ENCODE peak calls at places on chromosome 18, in four cellular contexts. One of them, this sample, is unnamed.

GRCh38 chr18:57738078-57738477 is 65.0 kb downstream of the ATP8B1 start:
- DNase-seq in K562: no peak
- DNase-seq in GM12878: no peak
- DNase-seq in HL-60: no peak
- DNase-seq in this sample: no peak

GRCh38 chr18:23183356-23184150 is 48.3 kb downstream of the CABLES1 start:
- DNase-seq in K562: no peak
- DNase-seq in GM12878: no peak
- DNase-seq in HL-60: no peak
- DNase-seq in this sample: no peak

GRCh38 chr18:35284846-35285245 is 5.2 kb downstream of the ZSCAN30 start:
- DNase-seq in K562: no peak
- DNase-seq in GM12878: no peak
- DNase-seq in HL-60: no peak
- DNase-seq in this sample: no peak

GRCh38 chr18:54957295-54957694 is 2.0 kb downstream of the CCDC68 start:
- DNase-seq in K562: no peak
- DNase-seq in GM12878: no peak
- DNase-seq in HL-60: no peak
- DNase-seq in this sample: no peak

GRCh38 chr18:10518595-10519273 is 7.1 kb upstream of the NAPG start:
- DNase-seq in K562: peak
- DNase-seq in GM12878: no peak
- DNase-seq in HL-60: peak
- DNase-seq in this sample: no peak

GRCh38 chr18:36620801-36621200 is 208.0 kb downstream of the TPGS2 start:
- DNase-seq in K562: no peak
- DNase-seq in GM12878: no peak
- DNase-seq in HL-60: no peak
- DNase-seq in this sample: no peak

GRCh38 chr18:34857310-34857709 is 147.2 kb downstream of the DTNA start:
- DNase-seq in K562: no peak
- DNase-seq in GM12878: no peak
- DNase-seq in HL-60: no peak
- DNase-seq in this sample: no peak

GRCh38 chr18:11948852-11949523 is 32.3 kb upstream of the IMPA2 start:
- DNase-seq in K562: no peak
- DNase-seq in GM12878: no peak
- DNase-seq in HL-60: no peak
- DNase-seq in this sample: no peak

GRCh38 chr18:53991202-53991601 is 233.3 kb downstream of the MBD2 start:
- DNase-seq in K562: no peak
- DNase-seq in GM12878: no peak
- DNase-seq in HL-60: no peak
- DNase-seq in this sample: no peak

GRCh38 chr18:9428301-9428706 is 47.0 kb upstream of the RALBP1 start:
- DNase-seq in K562: no peak
- DNase-seq in GM12878: no peak
- DNase-seq in HL-60: no peak
- DNase-seq in this sample: no peak

GRCh38 chr18:76449110-76449453 is 46.0 kb downstream of the ZNF516 start:
- DNase-seq in K562: no peak
- DNase-seq in GM12878: no peak
- DNase-seq in HL-60: no peak
- DNase-seq in this sample: no peak

GRCh38 chr18:33051397-33051796 is 278.6 kb upstream of the KLHL14 start:
- DNase-seq in K562: no peak
- DNase-seq in GM12878: no peak
- DNase-seq in HL-60: no peak
- DNase-seq in this sample: no peak

GRCh38 chr18:23354625-23355024 is 98.5 kb upstream of the RIOK3 start:
- DNase-seq in K562: peak
- DNase-seq in GM12878: no peak
- DNase-seq in HL-60: no peak
- DNase-seq in this sample: no peak

GRCh38 chr18:49846263-49846662 is 32.9 kb upstream of the ACAA2 start:
- DNase-seq in K562: no peak
- DNase-seq in GM12878: no peak
- DNase-seq in HL-60: no peak
- DNase-seq in this sample: no peak

GRCh38 chr18:47411159-47411558 is 159.7 kb upstream of the SKOR2 start:
- DNase-seq in K562: no peak
- DNase-seq in GM12878: no peak
- DNase-seq in HL-60: no peak
- DNase-seq in this sample: no peak

GRCh38 chr18:58788971-58789797 is 75.5 kb upstream of the ZNF532 start:
- DNase-seq in K562: no peak
- DNase-seq in GM12878: no peak
- DNase-seq in HL-60: no peak
- DNase-seq in this sample: no peak

GRCh38 chr18:3121256-3121655 is 98.5 kb downstream of the MYOM1 start:
- DNase-seq in K562: no peak
- DNase-seq in GM12878: no peak
- DNase-seq in HL-60: no peak
- DNase-seq in this sample: no peak

GRCh38 chr18:3595282-3596273 is 145.6 kb downstream of the TGIF1 start:
- DNase-seq in K562: peak
- DNase-seq in GM12878: peak
- DNase-seq in HL-60: peak
- DNase-seq in this sample: no peak

GRCh38 chr18:12745095-12745820 is 42.4 kb downstream of the PSMG2 start:
- DNase-seq in K562: no peak
- DNase-seq in GM12878: no peak
- DNase-seq in HL-60: no peak
- DNase-seq in this sample: no peak

GRCh38 chr18:79683626-79684282 is 4.2 kb downstream of the CTDP1 start:
- DNase-seq in K562: no peak
- DNase-seq in GM12878: no peak
- DNase-seq in HL-60: no peak
- DNase-seq in this sample: no peak

GRCh38 chr18:37465922-37466321 is 99.7 kb downstream of the CELF4 start:
- DNase-seq in K562: no peak
- DNase-seq in GM12878: no peak
- DNase-seq in HL-60: no peak
- DNase-seq in this sample: no peak

GRCh38 chr18:47247833-47248609 is 3.4 kb downstream of the SKOR2 start:
- DNase-seq in K562: no peak
- DNase-seq in GM12878: no peak
- DNase-seq in HL-60: no peak
- DNase-seq in this sample: no peak

GRCh38 chr18:25737710-25738251 is 352.6 kb downstream of the SS18 start:
- DNase-seq in K562: no peak
- DNase-seq in GM12878: no peak
- DNase-seq in HL-60: no peak
- DNase-seq in this sample: no peak

GRCh38 chr18:57023483-57023882 is 123.4 kb upstream of the BOD1L2 start:
- DNase-seq in K562: no peak
- DNase-seq in GM12878: peak
- DNase-seq in HL-60: no peak
- DNase-seq in this sample: no peak

GRCh38 chr18:41972067-41973000 is 17.3 kb downstream of the PIK3C3 start:
- DNase-seq in K562: no peak
- DNase-seq in GM12878: no peak
- DNase-seq in HL-60: no peak
- DNase-seq in this sample: no peak

GRCh38 chr18:50559750-50560680 is at the start of gene MAPK4:
- DNase-seq in K562: peak
- DNase-seq in GM12878: no peak
- DNase-seq in HL-60: peak
- DNase-seq in this sample: peak

DNA sequence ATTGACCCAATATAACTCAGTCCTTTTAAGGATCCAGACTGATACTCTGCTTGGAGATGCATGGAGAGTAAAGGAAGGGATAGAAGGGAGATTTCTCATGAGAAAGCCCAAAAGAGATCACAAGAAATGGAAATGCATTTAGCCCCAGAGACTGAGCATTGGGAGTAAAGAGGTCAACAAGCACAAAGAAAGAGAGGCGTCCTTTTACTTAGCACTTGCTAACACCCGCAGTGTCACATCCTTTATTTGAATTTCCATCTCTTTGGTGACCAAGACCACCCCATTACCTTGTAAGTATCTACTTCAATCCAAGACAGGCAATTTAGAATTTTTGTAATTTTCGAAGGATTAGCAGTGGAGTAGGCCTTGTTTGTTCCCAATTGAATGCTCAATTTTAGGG is 111.8 kb upstream of the DCC start:
- DNase-seq in K562: no peak
- DNase-seq in GM12878: no peak
- DNase-seq in HL-60: no peak
- DNase-seq in this sample: no peak
- TF ChIP-seq SPI1 in K562: no peak
- TF ChIP-seq SPI1 in GM12878: no peak
- TF ChIP-seq SPI1 in HL-60: no peak
- TF ChIP-seq SPI1 in this sample: no peak

GRCh38 chr18:74990563-74991081 is 218.3 kb downstream of the PTGR3 start:
- DNase-seq in K562: no peak
- DNase-seq in GM12878: no peak
- DNase-seq in HL-60: peak
- DNase-seq in this sample: no peak
- TF ChIP-seq SPI1 in K562: no peak
- TF ChIP-seq SPI1 in GM12878: peak
- TF ChIP-seq SPI1 in HL-60: peak
- TF ChIP-seq SPI1 in this sample: peak

GRCh38 chr18:63936156-63936931 is 12.8 kb upstream of the HMSD start:
- DNase-seq in K562: peak
- DNase-seq in GM12878: peak
- DNase-seq in HL-60: peak
- DNase-seq in this sample: peak
- TF ChIP-seq SPI1 in K562: no peak
- TF ChIP-seq SPI1 in GM12878: no peak
- TF ChIP-seq SPI1 in HL-60: no peak
- TF ChIP-seq SPI1 in this sample: no peak

GRCh38 chr18:67266591-67267237 is 249.8 kb downstream of the DSEL start:
- DNase-seq in K562: no peak
- DNase-seq in GM12878: no peak
- DNase-seq in HL-60: no peak
- DNase-seq in this sample: no peak
- TF ChIP-seq SPI1 in K562: no peak
- TF ChIP-seq SPI1 in GM12878: no peak
- TF ChIP-seq SPI1 in HL-60: no peak
- TF ChIP-seq SPI1 in this sample: no peak

DNA sequence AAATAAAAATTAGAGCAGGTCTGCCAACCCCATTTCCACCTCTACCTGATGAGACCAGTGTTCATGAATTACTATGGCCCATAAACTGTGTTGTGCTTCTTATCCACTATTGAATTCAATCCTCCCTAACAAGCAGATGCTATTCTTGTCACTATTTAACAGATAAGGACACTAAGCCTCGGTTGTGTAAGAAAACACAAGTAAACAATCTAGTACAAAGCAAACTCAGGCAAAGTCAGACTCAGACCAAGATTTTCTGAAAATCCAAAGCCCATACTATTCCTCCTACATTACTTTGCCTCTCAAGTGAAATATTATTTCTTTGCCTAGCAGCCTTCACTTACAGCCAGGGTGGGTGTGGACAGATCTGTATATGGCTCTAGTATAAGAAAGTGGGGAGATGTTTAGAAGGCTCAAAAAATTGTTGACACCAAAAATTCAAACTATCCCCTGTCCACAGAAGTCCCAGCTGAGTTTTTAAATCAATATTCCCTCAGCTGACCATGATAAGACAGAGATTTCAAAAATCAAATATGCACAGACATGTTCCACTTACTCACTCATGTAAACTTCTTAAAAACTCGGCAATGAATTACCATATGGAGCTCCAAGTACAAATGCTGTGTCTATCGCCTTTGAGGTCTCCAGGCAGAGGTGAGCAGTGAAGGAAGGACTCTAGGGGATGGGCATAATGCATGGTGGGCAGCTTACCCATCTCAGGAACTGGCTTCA is 16.0 kb upstream of the TTR start:
- DNase-seq in K562: no peak
- DNase-seq in GM12878: no peak
- DNase-seq in HL-60: no peak
- DNase-seq in this sample: no peak
- TF ChIP-seq SPI1 in K562: no peak
- TF ChIP-seq SPI1 in GM12878: no peak
- TF ChIP-seq SPI1 in HL-60: no peak
- TF ChIP-seq SPI1 in this sample: no peak

This sample was measured in GM12891.